ENCODE peak calls at places on chromosomes 2 and 18, in five cellular contexts. B, O, H, G and J are unnamed samples.
A peak's percentile ranks its signal among the peaks of the same experiment; 100 is the strongest.

GRCh38 chr2:38581193-38582147 is 21.3 kb downstream of the HNRNPLL start:
- DNase-seq in B (peak; percentile 36), O (no peak), G (peak; percentile 79), H (peak; percentile 0), J (peak; percentile 48)

GRCh38 chr2:217694296-217694695 is 308.5 kb downstream of the TNS1 start:
- DNase-seq in H (no peak), B (no peak), O (no peak), G (no peak), J (no peak)

GRCh38 chr2:145157626-145158025 is 637.7 kb upstream of the ZEB2 start:
- DNase-seq in H (no peak), G (no peak), O (no peak), B (no peak), J (no peak)

GRCh38 chr2:85091838-85092237 is 41.4 kb upstream of the TCF7L1 start:
- DNase-seq in G (no peak), B (no peak), H (no peak), O (no peak), J (no peak)

GRCh38 chr18:43061816-43062215 is 53.7 kb downstream of the RIT2 start:
- DNase-seq in H (no peak), B (no peak), G (no peak), O (no peak), J (no peak)

GRCh38 chr2:190666895-190667294 is 18.0 kb downstream of the NAB1 start:
- DNase-seq in O (no peak), G (no peak), B (no peak), H (no peak), J (no peak)

GRCh38 chr2:240499309-240500301 is 58.2 kb downstream of the ANKMY1 start:
- DNase-seq in B (no peak), H (no peak), G (no peak), O (no peak), J (no peak)

GRCh38 chr2:179787601-179788000 is 73.8 kb downstream of the ZNF385B start:
- DNase-seq in B (no peak), G (no peak), H (no peak), O (no peak), J (no peak)

GRCh38 chr18:74283255-74283554 is 8.6 kb downstream of the CYB5A start:
- DNase-seq in H (no peak), B (no peak), G (no peak), O (no peak), J (no peak)

GRCh38 chr2:27262379-27263286 is at the start of gene SLC30A3:
- DNase-seq in H (no peak), B (peak; percentile 71), O (peak; percentile 78), G (peak; percentile 55), J (peak; percentile 91)

GRCh38 chr18:45752681-45753080 is 28.7 kb downstream of the SLC14A1 start:
- DNase-seq in O (no peak), G (no peak), H (no peak), B (no peak), J (no peak)

GRCh38 chr18:49094979-49095632 is 144.3 kb upstream of the SMAD7 start:
- DNase-seq in O (no peak), B (no peak), H (no peak), G (no peak), J (no peak)

GRCh38 chr2:109348645-109349554 is 219.9 kb downstream of the SH3RF3 start:
- DNase-seq in O (no peak), H (no peak), G (peak; percentile 74), B (no peak), J (no peak)

GRCh38 chr2:64941751-64942150 is 47.4 kb upstream of the SLC1A4 start:
- DNase-seq in O (no peak), H (no peak), B (no peak), G (no peak), J (no peak)

DNA sequence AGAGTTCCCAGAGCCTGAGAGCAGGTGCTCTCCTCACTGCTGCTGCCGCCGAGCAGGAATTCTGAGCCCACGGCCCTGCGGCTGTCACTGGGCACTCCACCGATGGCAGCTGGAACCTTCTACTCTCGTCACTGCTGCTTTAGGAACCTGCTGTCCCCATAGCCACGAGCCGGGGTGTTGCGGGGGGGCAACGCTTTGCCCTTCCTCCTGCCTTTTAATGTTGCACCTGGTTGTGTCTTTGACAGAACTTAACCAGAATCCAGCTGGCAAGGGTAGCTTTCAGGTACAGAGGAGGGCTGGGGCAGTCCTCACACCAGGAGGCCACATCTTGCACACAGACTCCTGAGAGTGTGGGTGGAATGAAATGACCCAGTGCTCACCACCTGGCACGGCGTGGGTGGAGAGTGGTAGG is 32.4 kb downstream of the NCK2 start:
- DNase-seq in B (peak; percentile 43), O (peak; percentile 59), H (no peak), G (no peak), J (no peak)
- H3K4me1 ChIP-seq in B (peaks cover 16% of the 10 kb centered on the region), O (peaks cover 68% of the 10 kb centered on the region), H (peaks cover 14% of the 10 kb centered on the region), G (peaks cover 100% of the 10 kb centered on the region), J (no peaks in the 10 kb centered on the region)

DNA sequence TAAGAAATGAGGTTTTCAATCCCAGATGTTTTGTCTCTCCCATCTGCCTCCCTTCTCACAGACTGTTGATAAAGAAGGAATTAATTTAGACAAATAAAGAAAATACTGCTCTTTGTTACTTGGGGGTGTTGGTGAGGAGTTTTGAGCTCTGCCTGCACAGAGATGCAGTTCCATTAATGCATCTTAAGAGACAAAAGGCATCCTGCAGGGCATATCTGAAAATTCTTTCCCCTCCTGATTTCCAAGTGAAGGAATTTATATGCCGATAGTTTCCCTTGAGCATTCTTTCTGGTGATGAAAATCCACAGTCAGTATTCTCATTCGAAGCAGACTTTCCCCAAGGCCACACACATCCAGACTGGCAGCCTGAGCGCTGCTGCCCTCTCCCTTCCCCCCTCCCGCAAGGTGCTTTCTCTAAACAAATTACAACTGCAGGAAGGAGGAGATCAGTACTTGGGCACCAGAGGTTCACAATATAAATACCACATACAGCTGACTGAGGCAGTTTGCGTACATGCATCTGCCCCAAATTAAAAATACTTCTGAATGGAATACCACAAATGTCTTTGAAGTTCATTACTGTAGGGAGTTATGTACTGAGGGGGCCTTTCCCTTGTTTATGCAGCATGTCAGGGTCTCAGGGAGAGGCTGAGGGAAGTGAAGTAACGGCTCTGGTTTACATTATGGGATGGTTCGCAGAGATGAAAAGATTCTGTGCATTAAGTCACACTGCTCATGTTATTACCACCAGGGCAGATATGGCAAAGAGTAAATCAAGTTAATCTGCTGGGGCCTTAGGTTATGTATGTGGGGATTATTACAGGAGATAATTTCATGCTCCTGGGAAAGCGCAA is 385.7 kb upstream of the RND3 start:
- DNase-seq in H (no peak), G (no peak), O (no peak), B (no peak), J (peak; percentile 9)
- H3K4me3 ChIP-seq in H (no peak overlapping the region), G (no peak overlapping the region), O (no peak overlapping the region), B (no peak overlapping the region), J (no peak overlapping the region)

DNA sequence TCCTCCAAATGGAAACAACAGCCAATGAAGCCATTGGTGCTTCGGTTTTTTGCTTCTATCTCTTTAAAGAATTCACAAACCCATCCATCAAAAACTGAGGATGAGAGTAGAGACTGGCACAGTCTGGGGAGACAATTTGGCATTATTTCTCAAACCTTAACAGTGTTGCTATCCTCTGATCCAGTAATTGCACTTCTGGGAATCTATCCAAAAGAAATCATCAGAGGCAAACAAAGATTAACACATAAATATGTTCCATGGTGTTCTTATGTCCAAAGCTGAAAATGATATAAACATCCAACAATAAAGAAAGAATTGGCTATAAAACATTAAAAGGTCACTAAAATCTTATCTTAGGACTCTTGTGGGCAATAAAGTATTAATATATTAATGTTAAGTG is 35.1 kb downstream of the REEP1 start:
- DNase-seq in G (no peak), H (no peak), O (no peak), B (no peak), J (no peak)
- H3K27ac ChIP-seq in G (no peak overlapping the region), H (peak overlapping the region; percentile 40), O (peak overlapping the region; percentile 41), B (peak overlapping the region; percentile 65), J (no peak overlapping the region)

DNA sequence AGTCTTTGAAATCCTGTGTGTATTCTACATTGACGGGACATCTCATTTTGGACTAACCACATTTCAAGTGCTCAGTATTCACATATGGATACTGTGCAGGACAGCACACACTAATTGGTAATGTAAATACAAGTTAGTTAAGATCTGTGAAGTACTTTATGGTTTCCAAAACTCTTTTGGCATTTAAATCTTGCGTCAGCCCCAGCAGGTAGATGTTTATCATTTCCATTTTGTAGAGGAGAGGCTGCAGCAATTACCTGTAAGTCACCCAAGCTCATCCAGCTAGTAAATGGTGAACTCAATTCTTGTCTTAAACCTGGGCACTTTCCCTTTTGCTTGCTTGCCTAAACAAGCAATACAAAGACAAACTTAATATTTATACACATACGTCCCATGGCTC is 1.6 kb upstream of the NAGK start:
- DNase-seq in G (no peak), H (no peak), O (no peak), B (no peak), J (no peak)
- H3K4me1 ChIP-seq in G (peaks cover 42% of the 10 kb centered on the region), H (peaks cover 40% of the 10 kb centered on the region), O (peaks cover 21% of the 10 kb centered on the region), B (peaks cover 23% of the 10 kb centered on the region), J (peaks cover 3% of the 10 kb centered on the region)

GRCh38 chr2:186164325-186164724 is 321.7 kb upstream of the ZC3H15 start:
- DNase-seq in B (no peak), O (no peak), G (no peak), H (no peak), J (no peak)
- H3K4me3 ChIP-seq in B (no peak overlapping the region), O (no peak overlapping the region), G (no peak overlapping the region), H (no peak overlapping the region), J (no peak overlapping the region)

DNA sequence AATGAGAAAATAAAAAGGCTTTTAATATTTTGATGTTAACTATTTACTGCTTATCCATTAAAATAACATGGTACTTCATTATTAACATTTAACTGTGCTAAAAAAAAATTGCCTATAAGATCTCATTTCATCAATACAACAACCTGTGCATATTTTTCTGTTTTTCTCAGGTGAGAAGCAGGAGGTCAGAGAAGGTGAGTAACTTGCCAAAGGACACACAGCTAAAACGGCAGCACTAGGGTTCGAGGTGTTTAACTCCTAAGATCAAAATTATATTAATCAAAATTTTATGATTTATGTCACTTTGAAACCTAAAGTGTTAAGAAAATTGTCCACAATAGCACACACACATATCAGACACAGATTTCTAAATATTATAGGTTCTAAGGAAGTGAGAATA is 366.0 kb downstream of the TGIF1 start:
- DNase-seq in O (no peak), G (no peak), H (no peak), B (no peak), J (no peak)
- H3K27ac ChIP-seq in O (no peak overlapping the region), G (no peak overlapping the region), H (no peak overlapping the region), B (no peak overlapping the region), J (no peak overlapping the region)